ENCODE peak calls at places on chromosomes 12 and 14, in ten cellular contexts. M, V, L, Q, N, J, G, B, Y and W are unnamed samples.

GRCh38 chr14:22812744-22813143 is 2.5 kb downstream of the SLC7A7 start:
- DNase-seq in Y (no peak), J (no peak), Q (no peak), G (no peak), N (no peak), M (no peak), B (no peak), V (no peak), L (no peak), W (no peak)

GRCh38 chr14:34111505-34111904 is 160.6 kb upstream of the EGLN3 start:
- DNase-seq in J (no peak), M (no peak), N (no peak), G (no peak), V (no peak), Y (no peak), L (no peak), Q (no peak), B (no peak), W (no peak)

GRCh38 chr12:111685322-111685810 is 390 bp downstream of the BRAP start:
- DNase-seq in J (no peak), Y (no peak), G (no peak), V (no peak), B (no peak), L (no peak), N (no peak), M (peak), Q (no peak), W (no peak)

GRCh38 chr14:78606111-78606510 is 435.9 kb downstream of the NRXN3 start:
- DNase-seq in B (no peak), V (peak), L (no peak), G (no peak), M (no peak), Q (no peak), Y (no peak), J (peak), N (no peak), W (no peak)

GRCh38 chr12:78584695-78585094 is 279.9 kb upstream of the SYT1 start:
- DNase-seq in V (no peak), Y (no peak), B (no peak), G (no peak), J (peak), L (no peak), Q (no peak), N (no peak), M (no peak), W (no peak)

GRCh38 chr12:59834659-59835474 is 239.0 kb downstream of the SLC16A7 start:
- DNase-seq in G (no peak), Q (no peak), N (no peak), M (peak), L (no peak), V (no peak), J (peak), B (no peak), Y (peak), W (no peak)

GRCh38 chr12:51890511-51891171 is 2.7 kb downstream of the ANKRD33 start:
- DNase-seq in N (no peak), V (no peak), G (no peak), Q (no peak), B (no peak), Y (no peak), M (no peak), J (no peak), L (no peak), W (no peak)

GRCh38 chr12:34396006-34396860 is 373.9 kb downstream of the ALG10 start:
- DNase-seq in M (no peak), Q (no peak), L (no peak), G (peak), V (no peak), B (no peak), N (no peak), J (no peak), Y (no peak), W (no peak)

GRCh38 chr14:37591941-37592287 is 3.1 kb downstream of the FOXA1 start:
- DNase-seq in B (no peak), L (no peak), Q (no peak), N (no peak), G (no peak), J (no peak), M (no peak), V (no peak), Y (no peak), W (no peak)

GRCh38 chr14:51782412-51782811 is 78.0 kb upstream of the GNG2 start:
- DNase-seq in N (no peak), J (no peak), M (no peak), Y (no peak), G (no peak), V (no peak), B (no peak), L (no peak), Q (no peak), W (no peak)